ENCODE peak calls at places on chromosomes 6 and 20, in four cellular contexts. D, P, F and K are unnamed samples.

GRCh38 chr20:62174021-62174804 is 8.6 kb upstream of the MTG2 start:
- DNase-seq in D (no peak), P (no peak), F (no peak), K (no peak)

GRCh38 chr6:167898673-167899311 is 72.1 kb downstream of the AFDN start:
- DNase-seq in D (no peak), P (peak), F (peak), K (peak)

GRCh38 chr6:11428895-11429294 is 108.7 kb upstream of the TMEM170B start:
- DNase-seq in D (no peak), P (peak), F (peak), K (peak)

GRCh38 chr6:34867484-34867883 is 20.4 kb downstream of the TAF11 start:
- DNase-seq in D (no peak), P (no peak), F (no peak), K (no peak)

GRCh38 chr6:133241088-133241900 is at the start of gene EYA4:
- DNase-seq in D (no peak), P (peak), F (no peak), K (no peak)

GRCh38 chr20:478949-479429 is 16.7 kb upstream of the TBC1D20 start:
- DNase-seq in D (no peak), P (peak), F (peak), K (no peak)

GRCh38 chr6:142941018-142941417 is 4.0 kb downstream of the HIVEP2 start:
- DNase-seq in D (no peak), P (no peak), F (no peak), K (no peak)

GRCh38 chr20:8388707-8389106 is 256.6 kb downstream of the PLCB1 start:
- DNase-seq in D (no peak), P (no peak), F (no peak), K (no peak)

GRCh38 chr6:77034161-77034560 is 429.1 kb downstream of the HTR1B start:
- DNase-seq in D (no peak), P (peak), F (no peak), K (peak)

GRCh38 chr6:16770701-16771569 is 9.7 kb upstream of the ATXN1 start:
- DNase-seq in D (peak), P (peak), F (peak), K (no peak)

GRCh38 chr6:31882344-31882743 is 3.5 kb upstream of the SLC44A4 start:
- DNase-seq in D (peak), P (no peak), F (no peak), K (no peak)

GRCh38 chr20:51749674-51750036 is 18.5 kb downstream of the ATP9A start:
- DNase-seq in D (no peak), P (peak), F (no peak), K (peak)

GRCh38 chr20:19212524-19213502 is at the start of gene SLC24A3:
- DNase-seq in D (peak), P (peak), F (peak), K (no peak)

GRCh38 chr6:32087574-32088486 is 21.3 kb downstream of the TNXB start:
- DNase-seq in D (peak), P (no peak), F (no peak), K (no peak)

GRCh38 chr6:149452062-149452939 is 32.5 kb downstream of the ZC3H12D start:
- DNase-seq in D (no peak), P (no peak), F (no peak), K (no peak)

GRCh38 chr20:36709126-36709525 is 36.8 kb downstream of the NDRG3 start:
- DNase-seq in D (no peak), P (no peak), F (no peak), K (no peak)

GRCh38 chr6:42050011-42050896 is at the start of gene TAF8:
- DNase-seq in D (peak), P (peak), F (peak), K (peak)

GRCh38 chr6:38364127-38364526 is 275.6 kb downstream of the BTBD9 start:
- DNase-seq in D (no peak), P (no peak), F (no peak), K (no peak)

GRCh38 chr6:51505451-51505850 is 582.0 kb downstream of the PKHD1 start:
- DNase-seq in D (no peak), P (no peak), F (no peak), K (no peak)

GRCh38 chr6:42049116-42049809 is 1.1 kb upstream of the TAF8 start:
- DNase-seq in D (no peak), P (no peak), F (no peak), K (no peak)

GRCh38 chr6:37648465-37649330 is 49.0 kb downstream of the MDGA1 start:
- DNase-seq in D (no peak), P (no peak), F (no peak), K (no peak)

GRCh38 chr6:14612016-14612415 is 494.4 kb downstream of the CD83 start:
- DNase-seq in D (no peak), P (no peak), F (no peak), K (no peak)

GRCh38 chr6:18260448-18261106 is 3.8 kb downstream of the DEK start:
- DNase-seq in D (peak), P (peak), F (peak), K (no peak)

GRCh38 chr6:147075326-147075840 is 128.8 kb upstream of the STXBP5 start:
- DNase-seq in D (no peak), P (no peak), F (no peak), K (no peak)

GRCh38 chr6:103404799-103405198 is 1454.9 kb downstream of the HACE1 start:
- DNase-seq in D (no peak), P (no peak), F (no peak), K (no peak)

GRCh38 chr6:146593978-146594377 is 4.8 kb upstream of the ADGB start:
- DNase-seq in D (no peak), P (no peak), F (peak), K (no peak)

GRCh38 chr6:27669278-27669797 is 196.4 kb upstream of the ZNF184 start:
- DNase-seq in D (no peak), P (peak), F (no peak), K (no peak)

GRCh38 chr20:63117151-63117550 is 98.8 kb downstream of the YTHDF1 start:
- DNase-seq in D (no peak), P (no peak), F (no peak), K (no peak)

GRCh38 chr6:137514418-137514817 is 20.2 kb upstream of the OLIG3 start:
- DNase-seq in D (no peak), P (no peak), F (no peak), K (no peak)

GRCh38 chr6:43509984-43510826 is at the start of gene LRRC73:
- DNase-seq in D (peak), P (peak), F (peak), K (no peak)

GRCh38 chr6:106825156-106825555 is 149.4 kb downstream of the CD24 start:
- DNase-seq in D (no peak), P (peak), F (no peak), K (peak)

GRCh38 chr20:63290677-63291472 is 2.1 kb upstream of the COL20A1 start:
- DNase-seq in D (peak), P (no peak), F (no peak), K (no peak)

GRCh38 chr6:167697316-167697715 is 129.4 kb upstream of the AFDN start:
- DNase-seq in D (no peak), P (no peak), F (no peak), K (no peak)

GRCh38 chr6:158900614-158901312 is 81.6 kb upstream of the EZR start:
- DNase-seq in D (no peak), P (no peak), F (no peak), K (no peak)

GRCh38 chr6:134177753-134178229 is 125.4 kb upstream of the SLC2A12 start:
- DNase-seq in D (no peak), P (no peak), F (peak), K (no peak)